ENCODE peak calls at places on chromosomes 11 and 22, in ten cellular contexts. G, X, U, Q, R, S, C, M, F and Y are unnamed samples.

GRCh38 chr11:721913-722811 is 16.1 kb downstream of the EPS8L2 start:
- DNase-seq in G (peak; percentile 53), X (no peak), U (peak; percentile 33), Q (no peak), R (peak; percentile 49), S (no peak), C (no peak), M (peak; percentile 32), F (no peak), Y (no peak)

GRCh38 chr11:103091024-103091423 is 936 bp downstream of the DCUN1D5 start:
- DNase-seq in G (no peak), X (peak; percentile 35), U (no peak), Q (peak; percentile 5), R (no peak), S (no peak), C (no peak), M (no peak), F (no peak), Y (peak; percentile 17)

GRCh38 chr11:111019931-111020381 is 225.6 kb upstream of the POU2AF2 start:
- DNase-seq in G (no peak), X (no peak), U (no peak), Q (no peak), R (no peak), S (no peak), C (no peak), M (no peak), F (no peak), Y (no peak)

GRCh38 chr11:104531075-104531474 is 367.1 kb upstream of the PDGFD start:
- DNase-seq in G (peak; percentile 39), X (peak; percentile 6), U (no peak), Q (no peak), R (no peak), S (no peak), C (no peak), M (no peak), F (no peak), Y (no peak)

GRCh38 chr11:122691751-122692150 is 36.2 kb downstream of the UBASH3B start:
- DNase-seq in G (no peak), X (no peak), U (no peak), Q (no peak), R (no peak), S (no peak), C (no peak), M (no peak), F (no peak), Y (no peak)

GRCh38 chr22:50482107-50483074 is 1.0 kb downstream of the ADM2 start:
- DNase-seq in G (no peak), X (no peak), U (no peak), Q (no peak), R (no peak), S (no peak), C (no peak), M (no peak), F (no peak), Y (no peak)

GRCh38 chr11:124894606-124895430 is 2.8 kb downstream of the ROBO4 start:
- DNase-seq in G (no peak), X (no peak), U (no peak), Q (no peak), R (no peak), S (no peak), C (no peak), M (no peak), F (no peak), Y (no peak)

GRCh38 chr11:125494987-125495725 is 909 bp downstream of the FEZ1 start:
- DNase-seq in G (peak; percentile 15), X (peak; percentile 45), U (no peak), Q (no peak), R (no peak), S (peak; percentile 67), C (no peak), M (no peak), F (peak; percentile 12), Y (peak; percentile 63)

GRCh38 chr22:45319319-45319675 is 9.6 kb downstream of the FAM118A start:
- DNase-seq in G (no peak), X (peak; percentile 45), U (no peak), Q (no peak), R (peak; percentile 10), S (no peak), C (no peak), M (no peak), F (peak; percentile 31), Y (peak; percentile 87)

GRCh38 chr11:61727401-61727811 is 25.0 kb upstream of the MYRF start:
- DNase-seq in G (no peak), X (no peak), U (no peak), Q (no peak), R (no peak), S (no peak), C (no peak), M (no peak), F (no peak), Y (no peak)